ENCODE peak calls at places on chromosomes 6 and 20, in eight cellular contexts. M, S, U, R, Q, T, C and X are unnamed samples.

GRCh38 chr6:132614554-132614953 is 9.5 kb downstream of the TAAR2 start:
- DNase-seq in R (no peak), S (no peak), Q (no peak), T (no peak), C (no peak), M (no peak), U (no peak), X (no peak)

GRCh38 chr6:49906511-49906910 is 40.2 kb upstream of the CRISP1 start:
- DNase-seq in M (no peak), C (peak; percentile 6), T (no peak), S (no peak), Q (peak; percentile 76), R (no peak), U (peak; percentile 70), X (no peak)

GRCh38 chr20:57661201-57662027 is 41.2 kb upstream of the ZBP1 start:
- DNase-seq in C (no peak), R (no peak), S (no peak), Q (no peak), M (peak; percentile 79), T (no peak), U (peak; percentile 10), X (peak; percentile 14)

GRCh38 chr6:113449051-113449450 is 408.1 kb upstream of the MARCKS start:
- DNase-seq in M (no peak), R (no peak), U (no peak), T (no peak), C (no peak), Q (no peak), S (no peak), X (no peak)

GRCh38 chr6:131383421-131384411 is 189.3 kb upstream of the ARG1 start:
- DNase-seq in T (no peak), C (no peak), Q (peak; percentile 92), U (no peak), S (no peak), M (no peak), R (no peak), X (no peak)

GRCh38 chr20:50792708-50793574 is 1.9 kb upstream of the BCAS4 start:
- DNase-seq in M (peak; percentile 51), C (peak; percentile 12), Q (peak; percentile 1), T (no peak), S (no peak), U (no peak), R (no peak), X (no peak)

GRCh38 chr20:32970973-32971300 is 33.3 kb downstream of the SUN5 start:
- DNase-seq in U (no peak), Q (no peak), S (no peak), T (no peak), M (peak; percentile 57), R (no peak), C (no peak), X (no peak)

GRCh38 chr6:156780962-156781705 is 4.0 kb downstream of the ARID1B start:
- DNase-seq in M (no peak), U (no peak), S (no peak), C (no peak), T (no peak), R (no peak), Q (peak; percentile 31), X (no peak)

GRCh38 chr20:58649288-58650180 is 1.5 kb upstream of the STX16 start:
- DNase-seq in S (no peak), C (no peak), R (peak; percentile 51), M (no peak), Q (no peak), U (peak; percentile 55), T (peak; percentile 30), X (no peak)

GRCh38 chr6:166751051-166751595 is 124.1 kb upstream of the RPS6KA2 start:
- DNase-seq in R (peak; percentile 64), S (peak; percentile 43), T (no peak), C (peak; percentile 31), Q (no peak), U (peak; percentile 86), M (no peak), X (no peak)

GRCh38 chr6:90458353-90459224 is 128.3 kb downstream of the MAP3K7 start:
- DNase-seq in C (no peak), S (no peak), M (no peak), T (peak; percentile 7), R (no peak), Q (peak; percentile 47), U (no peak), X (no peak)

GRCh38 chr6:89530982-89531381 is 98.0 kb downstream of the ANKRD6 start:
- DNase-seq in C (no peak), S (no peak), R (no peak), Q (peak; percentile 24), M (no peak), T (peak; percentile 55), U (no peak), X (no peak)

GRCh38 chr6:125584468-125584939 is 164.9 kb upstream of the HEY2 start:
- DNase-seq in M (no peak), U (peak; percentile 65), T (peak; percentile 60), S (no peak), Q (peak; percentile 98), C (no peak), R (no peak), X (peak; percentile 72)

GRCh38 chr6:26538572-26538902 is 371 bp downstream of the HMGN4 start:
- DNase-seq in M (no peak), Q (peak; percentile 76), C (no peak), U (no peak), R (no peak), T (no peak), S (no peak), X (peak; percentile 43)

GRCh38 chr6:106444777-106445507 is 84.4 kb downstream of the CRYBG1 start:
- DNase-seq in U (no peak), S (peak; percentile 59), M (no peak), Q (peak; percentile 83), C (no peak), R (peak; percentile 72), T (peak; percentile 22), X (no peak)

GRCh38 chr6:68160348-68160747 is 474.7 kb upstream of the ADGRB3 start:
- DNase-seq in U (no peak), T (no peak), Q (no peak), M (no peak), R (no peak), C (no peak), S (peak; percentile 7), X (no peak)